ENCODE peak calls at places on chromosomes 6 and 20, in nine cellular contexts. Z is WTC11, V is BE2C, B is BJ, L is neural crest cell, E is GM12878, O is omental fat pad, F is PC-3, H is heart left ventricle. W is an unnamed sample.

GRCh38 chr6:166112580-166112979 is 55.1 kb downstream of the TBXT start:
- DNase-seq in Z (no peak), V (no peak), F (peak), E (no peak), B (peak), O (no peak), H (no peak), L (no peak), W (no peak)

GRCh38 chr6:44176935-44177509 is 18.4 kb downstream of the CAPN11 start:
- DNase-seq in E (peak), Z (no peak), F (no peak), V (no peak), L (no peak), H (no peak), B (no peak), O (no peak), W (no peak)

GRCh38 chr6:33846226-33846625 is 42.4 kb upstream of the MLN start:
- DNase-seq in F (no peak), V (no peak), B (no peak), L (no peak), O (no peak), Z (no peak), H (no peak), E (no peak), W (no peak)

GRCh38 chr6:1552296-1552761 is 57.4 kb upstream of the FOXC1 start:
- DNase-seq in H (no peak), E (no peak), F (peak), V (no peak), L (no peak), Z (no peak), O (no peak), B (no peak), W (peak)

GRCh38 chr20:57819291-57819690 is 109.5 kb upstream of the PMEPA1 start:
- DNase-seq in B (no peak), O (no peak), Z (no peak), L (no peak), F (no peak), V (no peak), E (no peak), H (no peak), W (no peak)

GRCh38 chr6:90214461-90214860 is 82.2 kb downstream of the BACH2 start:
- DNase-seq in Z (no peak), E (no peak), F (no peak), V (no peak), O (no peak), B (no peak), L (no peak), H (no peak), W (no peak)

GRCh38 chr20:44703183-44703925 is 11.8 kb upstream of the CCN5 start:
- DNase-seq in H (no peak), E (no peak), F (no peak), B (no peak), O (no peak), V (no peak), Z (no peak), L (no peak), W (no peak)

GRCh38 chr6:14035448-14035847 is 82.1 kb upstream of the CD83 start:
- DNase-seq in E (no peak), Z (peak), H (peak), O (no peak), F (peak), L (no peak), V (no peak), B (peak), W (peak)

GRCh38 chr6:84390334-84390733 is 162.9 kb upstream of the CEP162 start:
- DNase-seq in H (no peak), O (no peak), Z (no peak), V (no peak), B (no peak), F (no peak), L (no peak), E (no peak), W (no peak)

GRCh38 chr20:19943021-19943659 is 74.0 kb upstream of the NAA20 start:
- DNase-seq in E (no peak), L (no peak), F (no peak), O (no peak), B (no peak), Z (no peak), H (no peak), V (no peak), W (no peak)

GRCh38 chr20:32911355-32911754 is 52.6 kb downstream of the EFCAB8 start:
- DNase-seq in E (no peak), H (no peak), F (no peak), Z (no peak), O (no peak), L (no peak), B (no peak), V (no peak), W (no peak)

GRCh38 chr20:16352321-16352720 is 220.9 kb downstream of the KIF16B start:
- DNase-seq in B (no peak), H (no peak), E (no peak), F (no peak), L (no peak), V (no peak), O (no peak), Z (no peak), W (no peak)

GRCh38 chr6:93047033-93047432 is 372.3 kb downstream of the EPHA7 start:
- DNase-seq in F (no peak), L (no peak), B (no peak), O (no peak), V (no peak), H (no peak), Z (peak), E (no peak), W (no peak)

GRCh38 chr6:43334466-43335095 is 26.0 kb upstream of the CRIP3 start:
- DNase-seq in Z (no peak), L (no peak), E (no peak), F (peak), H (no peak), V (no peak), O (no peak), B (peak), W (peak)

GRCh38 chr6:153043719-153044118 is 41.2 kb upstream of the MTRF1L start:
- DNase-seq in E (no peak), F (no peak), Z (no peak), O (no peak), V (no peak), H (no peak), L (no peak), B (no peak), W (no peak)

GRCh38 chr20:63461364-63461763 is 11.1 kb downstream of the KCNQ2 start:
- DNase-seq in O (no peak), V (no peak), L (no peak), H (no peak), E (no peak), Z (peak), F (peak), B (no peak), W (no peak)

GRCh38 chr6:35415065-35415880 is 36.9 kb upstream of the FANCE start:
- DNase-seq in Z (peak), V (peak), E (no peak), H (peak), L (peak), F (peak), O (no peak), B (no peak), W (no peak)
- TF ChIP-seq CTCF in Z (no peak), V (peak), E (no peak), H (peak), L (peak), F (peak), O (no peak), B (peak), W (peak)

GRCh38 chr6:111777357-111777756 is 95.9 kb downstream of the FYN start:
- DNase-seq in L (no peak), O (no peak), F (no peak), Z (no peak), B (no peak), H (no peak), E (no peak), V (peak), W (no peak)
- TF ChIP-seq CTCF in L (no peak), O (no peak), F (no peak), Z (no peak), B (no peak), H (no peak), E (peak), V (peak), W (peak)

GRCh38 chr6:143498428-143498827 is 13.1 kb downstream of the FUCA2 start:
- DNase-seq in H (no peak), O (no peak), L (no peak), F (no peak), V (no peak), E (no peak), Z (no peak), B (no peak), W (no peak)

GRCh38 chr6:143505111-143505510 is 6.4 kb downstream of the FUCA2 start:
- DNase-seq in L (no peak), H (no peak), B (no peak), E (no peak), F (no peak), Z (no peak), V (no peak), O (no peak), W (no peak)

GRCh38 chr6:143504369-143504768 is 7.2 kb downstream of the FUCA2 start:
- DNase-seq in F (no peak), L (no peak), V (no peak), O (no peak), E (no peak), Z (no peak), B (no peak), H (no peak), W (no peak)

GRCh38 chr6:143505537-143505936 is 6.0 kb downstream of the FUCA2 start:
- DNase-seq in O (no peak), H (no peak), E (no peak), Z (no peak), B (no peak), V (no peak), F (no peak), L (no peak), W (no peak)

GRCh38 chr6:143501851-143502250 is 9.7 kb downstream of the FUCA2 start:
- DNase-seq in O (no peak), E (no peak), B (no peak), V (no peak), F (no peak), L (no peak), H (no peak), Z (no peak), W (no peak)
- TF ChIP-seq CTCF in O (no peak), E (no peak), B (no peak), V (no peak), F (peak), L (no peak), H (no peak), Z (no peak), W (peak)

DNA sequence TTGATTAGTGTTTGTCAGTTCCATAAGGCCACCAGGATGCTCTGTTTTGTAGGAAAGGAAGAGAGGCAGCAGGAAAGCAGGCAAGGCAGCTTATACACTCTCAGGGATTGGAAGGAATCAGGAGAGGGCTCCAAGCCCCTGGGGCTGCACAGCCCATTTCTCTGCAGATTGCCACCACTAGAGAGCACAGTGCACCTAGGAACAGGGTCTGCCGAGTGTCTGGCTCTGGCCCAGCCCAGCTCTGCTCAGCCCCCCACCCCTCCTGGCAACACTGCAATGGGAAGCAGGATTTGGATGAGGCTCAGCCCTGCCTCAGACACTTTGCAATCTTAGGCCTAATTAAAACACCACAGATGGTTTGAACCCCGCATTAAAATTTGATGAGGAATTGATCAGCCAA is 252.6 kb downstream of the DHX35 start:
- DNase-seq in F (no peak), O (no peak), L (no peak), Z (peak), E (no peak), H (no peak), B (no peak), V (peak), W (no peak)
- TF ChIP-seq CTCF in F (no peak), O (no peak), L (no peak), Z (no peak), E (no peak), H (no peak), B (no peak), V (peak), W (no peak)

GRCh38 chr6:32255212-32256153 is 31.6 kb upstream of the NOTCH4 start:
- DNase-seq in O (peak), H (peak), F (no peak), B (peak), E (no peak), Z (peak), L (peak), V (peak), W (peak)
- TF ChIP-seq CTCF in O (no peak), H (peak), F (no peak), B (peak), E (peak), Z (peak), L (peak), V (peak), W (peak)

DNA sequence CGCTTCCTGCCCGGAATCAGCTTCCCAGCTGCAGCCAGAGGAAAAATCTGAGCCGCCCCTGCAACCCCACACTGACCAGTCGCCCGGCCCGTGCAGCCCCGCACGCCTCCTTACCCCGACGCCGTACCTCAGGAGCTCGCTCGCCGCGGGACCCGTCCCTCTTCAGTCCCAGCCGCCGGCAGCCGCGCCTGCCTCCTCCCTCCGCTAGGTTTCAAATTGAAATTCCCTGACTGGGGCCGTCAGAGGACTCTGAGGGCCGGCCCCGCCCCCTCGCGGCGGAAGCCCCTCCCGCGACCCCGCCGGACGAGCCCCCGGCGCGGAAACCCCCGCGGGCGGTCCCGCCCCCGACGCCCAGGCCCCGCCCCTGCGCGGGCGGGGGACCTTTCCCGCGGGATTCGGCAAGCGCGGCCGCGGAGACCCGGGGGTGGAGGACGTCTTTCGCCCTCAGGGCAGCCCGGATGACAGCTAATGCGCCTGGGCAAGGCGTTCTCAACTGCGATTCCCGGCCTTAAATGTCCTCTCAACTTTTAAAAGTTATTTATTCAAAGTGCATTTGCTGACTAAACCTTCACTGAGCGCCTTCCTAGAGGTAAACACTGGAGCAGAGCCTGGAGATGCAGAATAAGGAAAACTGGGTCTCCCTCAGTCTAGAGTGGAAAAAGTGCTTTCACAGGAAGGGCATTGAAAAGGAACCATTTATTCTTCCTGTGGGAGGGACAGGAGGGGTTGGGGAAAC is at the start of gene EPB41L2:
- DNase-seq in E (peak), F (peak), H (peak), B (peak), Z (peak), L (peak), O (peak), V (peak), W (peak)
- TF ChIP-seq CTCF in E (no peak), F (no peak), H (peak), B (peak), Z (no peak), L (peak), O (peak), V (no peak), W (no peak)

GRCh38 chr6:148746363-148747144 is at the start of gene UST:
- DNase-seq in H (peak), E (no peak), V (peak), B (peak), O (peak), L (peak), Z (peak), F (peak), W (peak)
- TF ChIP-seq CTCF in H (peak), E (peak), V (peak), B (peak), O (no peak), L (peak), Z (no peak), F (peak), W (peak)

GRCh38 chr6:170475118-170475517 is 78.0 kb downstream of the PSMB1 start:
- DNase-seq in Z (no peak), B (no peak), O (no peak), V (no peak), E (peak), L (no peak), F (no peak), H (no peak), W (no peak)

GRCh38 chr6:170483413-170483812 is 69.7 kb downstream of the PSMB1 start:
- DNase-seq in H (no peak), O (no peak), E (no peak), F (no peak), B (no peak), V (no peak), L (no peak), Z (no peak), W (no peak)

GRCh38 chr6:170476360-170476759 is 76.7 kb downstream of the PSMB1 start:
- DNase-seq in O (no peak), V (no peak), L (no peak), H (no peak), F (no peak), B (no peak), Z (no peak), E (peak), W (no peak)

GRCh38 chr6:170485159-170485558 is 67.9 kb downstream of the PSMB1 start:
- DNase-seq in O (no peak), V (no peak), E (no peak), L (no peak), F (no peak), B (no peak), H (no peak), Z (no peak), W (no peak)

DNA sequence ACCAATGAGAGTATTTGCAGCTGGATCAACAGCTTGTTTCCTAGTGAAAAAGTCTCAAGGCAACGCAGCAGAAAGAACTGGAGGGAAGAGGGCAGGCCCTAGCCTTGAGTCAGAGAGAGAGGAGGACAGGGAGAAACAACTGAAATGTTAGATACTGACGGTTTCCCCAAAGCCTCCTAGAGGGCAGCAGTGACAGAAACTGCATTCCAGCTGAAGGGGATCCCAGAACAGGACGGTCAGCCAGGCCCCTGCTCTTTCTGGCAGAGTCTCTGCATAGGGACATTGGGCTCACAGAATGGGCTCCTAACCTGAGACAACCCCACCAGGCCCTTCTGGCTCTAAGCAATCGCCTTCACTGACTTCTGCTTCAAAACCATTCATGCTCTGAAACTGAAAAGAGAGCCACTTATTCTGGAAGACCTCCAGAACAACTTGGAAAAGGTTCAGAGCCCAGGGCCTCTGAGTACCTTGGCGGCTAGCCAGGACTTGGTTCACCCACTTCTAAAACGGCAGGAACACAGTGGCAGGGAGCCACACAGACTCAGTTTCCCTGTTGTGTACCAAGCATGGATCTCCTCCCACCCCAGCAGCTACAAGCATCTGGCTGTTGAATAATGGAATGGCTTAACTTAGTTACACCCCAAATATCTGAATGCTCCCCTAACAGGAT is 72.9 kb downstream of the PSMB1 start:
- DNase-seq in V (no peak), Z (peak), E (no peak), B (no peak), O (no peak), L (no peak), H (no peak), F (no peak), W (no peak)
- TF ChIP-seq CTCF in V (peak), Z (no peak), E (no peak), B (peak), O (no peak), L (peak), H (no peak), F (peak), W (peak)

DNA sequence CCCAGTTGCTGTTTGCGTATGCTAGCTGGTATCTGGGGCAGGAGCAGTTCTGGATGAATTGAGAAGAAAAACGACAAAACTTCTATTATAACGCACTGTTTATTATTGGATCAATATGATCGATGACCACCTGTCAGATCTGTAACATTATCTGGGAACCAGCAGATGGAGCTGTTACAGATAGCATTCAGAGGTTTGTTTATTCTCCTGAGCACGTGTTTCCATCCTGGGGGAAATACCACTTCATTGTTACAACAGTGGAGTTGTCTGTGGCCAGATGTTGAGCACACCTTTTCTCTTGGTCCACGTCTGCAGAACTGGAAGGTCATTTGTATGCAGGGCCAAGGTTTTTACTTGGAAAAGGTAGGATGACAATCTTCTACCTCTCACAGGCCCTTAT is 16.0 kb upstream of the NKX2-2 start:
- DNase-seq in Z (no peak), V (no peak), E (no peak), O (no peak), F (peak), H (no peak), B (no peak), L (no peak), W (no peak)
- TF ChIP-seq CTCF in Z (peak), V (peak), E (peak), O (no peak), F (peak), H (no peak), B (no peak), L (peak), W (peak)

DNA sequence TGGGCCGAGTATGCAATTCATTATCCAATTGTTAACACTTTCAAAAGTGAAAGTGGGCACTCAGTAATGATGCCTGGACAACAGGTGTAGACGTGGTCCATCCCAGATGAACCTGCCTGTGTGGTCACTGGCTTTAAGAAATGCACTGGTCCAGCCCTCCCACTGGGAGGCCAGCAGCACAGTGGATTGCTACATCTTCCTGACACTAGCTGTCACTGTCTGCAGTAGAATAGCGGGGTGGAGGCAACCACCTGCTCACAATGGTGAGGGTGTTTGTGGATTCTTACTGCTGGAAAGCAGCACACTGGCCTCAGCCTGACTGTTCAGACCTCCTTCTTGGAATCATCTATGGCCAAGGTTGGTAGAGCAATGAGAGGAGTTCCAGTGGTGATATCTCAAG is 228.2 kb upstream of the PLN start:
- DNase-seq in B (no peak), H (no peak), E (no peak), L (no peak), V (no peak), F (no peak), Z (peak), O (no peak), W (no peak)
- TF ChIP-seq CTCF in B (no peak), H (no peak), E (no peak), L (no peak), V (no peak), F (no peak), Z (no peak), O (no peak), W (no peak)